ENCODE peak calls at places on chromosomes 13 and 19, in eight cellular contexts. E is cardiac muscle cell; P is dorsolateral prefrontal cortex; S is T1000; K is stimulated activated CD8-positive, alpha-beta memory T cell treated with anti-CD3 and anti-CD28 coated beads, Interleukin-4, amount 100 ng/mL, for 4 hours; H is RPMI8226; A is SK-N-SH; C is HFF-Myc. Y is an unnamed sample.

GRCh38 chr19:16801599-16801998 is 27.6 kb upstream of the SIN3B start:
- DNase-seq in C (no peak), P (no peak), S (peak; percentile 31), K (no peak), A (no peak), E (no peak), H (no peak), Y (no peak)

GRCh38 chr13:20006206-20006605 is 47.7 kb downstream of the ZMYM2 start:
- DNase-seq in A (no peak), H (no peak), C (no peak), E (no peak), K (no peak), P (no peak), S (no peak), Y (no peak)

GRCh38 chr19:53992211-53992610 is 774 bp downstream of the CACNG6 start:
- DNase-seq in H (no peak), C (no peak), K (no peak), E (no peak), S (no peak), A (no peak), P (no peak), Y (no peak)

GRCh38 chr13:85738696-85739320 is 60.4 kb downstream of the SLITRK6 start:
- DNase-seq in K (no peak), E (no peak), S (no peak), A (no peak), H (no peak), C (no peak), P (no peak), Y (no peak)

GRCh38 chr13:41246969-41247750 is 16.2 kb downstream of the MTRF1 start:
- DNase-seq in E (no peak), P (no peak), K (no peak), H (no peak), A (no peak), C (no peak), S (no peak), Y (no peak)

GRCh38 chr19:45913874-45914830 is at the start of gene NANOS2:
- DNase-seq in E (peak; percentile 69), C (no peak), S (no peak), A (no peak), P (no peak), K (no peak), H (peak; percentile 20), Y (no peak)

GRCh38 chr19:40163541-40164129 is 27.6 kb upstream of the MAP3K10 start:
- DNase-seq in E (no peak), S (no peak), C (no peak), A (no peak), K (no peak), H (peak; percentile 50), P (no peak), Y (no peak)

GRCh38 chr13:22375151-22375550 is 704.3 kb downstream of the FGF9 start:
- DNase-seq in S (no peak), P (no peak), C (no peak), A (no peak), H (no peak), E (no peak), K (no peak), Y (no peak)

GRCh38 chr13:33536639-33537425 is 251.3 kb upstream of the STARD13 start:
- DNase-seq in K (no peak), E (no peak), P (no peak), H (no peak), S (no peak), C (no peak), A (no peak), Y (no peak)